ENCODE peak calls at places on chromosome 2, in eight cellular contexts. U is A549, A is GM23338, T is SK-N-SH, F is HCT116, Z is K562, X is GM12878, Y is HepG2. D is an unnamed sample.

GRCh38 chr2:241864168-241864896 is 5.2 kb upstream of the RTP5 start:
- DNase-seq in U (no peak), A (no peak), T (no peak), F (no peak), Z (no peak), X (no peak), Y (no peak), D (no peak)

GRCh38 chr2:187174582-187174981 is 273.5 kb downstream of the CALCRL start:
- DNase-seq in U (no peak), A (peak; percentile 24), T (peak; percentile 5), F (no peak), Z (peak; percentile 41), X (no peak), Y (peak; percentile 17), D (no peak)

GRCh38 chr2:221102896-221103688 is 469.0 kb downstream of the EPHA4 start:
- DNase-seq in U (no peak), A (no peak), T (no peak), F (no peak), Z (no peak), X (no peak), Y (no peak), D (no peak)

GRCh38 chr2:22124003-22124402 is 1000.2 kb downstream of the TDRD15 start:
- DNase-seq in U (peak; percentile 18), A (peak; percentile 31), T (no peak), F (no peak), Z (no peak), X (no peak), Y (peak; percentile 10), D (no peak)

GRCh38 chr2:60306231-60306861 is 247.1 kb downstream of the BCL11A start:
- DNase-seq in U (no peak), A (no peak), T (no peak), F (no peak), Z (no peak), X (no peak), Y (no peak), D (no peak)

GRCh38 chr2:153059338-153060052 is 341.1 kb downstream of the ARL6IP6 start:
- DNase-seq in U (peak; percentile 86), A (peak; percentile 78), T (no peak), F (peak; percentile 61), Z (no peak), X (no peak), Y (peak; percentile 56), D (peak; percentile 77)

GRCh38 chr2:230023313-230023712 is 45.4 kb downstream of the SLC16A14 start:
- DNase-seq in U (no peak), A (peak; percentile 28), T (no peak), F (no peak), Z (no peak), X (no peak), Y (no peak), D (no peak)

GRCh38 chr2:81894451-81894990 is 1590.0 kb upstream of the LRRTM1 start:
- DNase-seq in U (no peak), A (no peak), T (no peak), F (no peak), Z (no peak), X (no peak), Y (no peak), D (no peak)

GRCh38 chr2:79980816-79981215 is 323.7 kb downstream of the LRRTM1 start:
- DNase-seq in U (no peak), A (no peak), T (no peak), F (no peak), Z (no peak), X (no peak), Y (no peak), D (no peak)
- TF ChIP-seq REST in U (no peak), A (no peak), T (no peak), F (no peak), Z (no peak), X (no peak), Y (no peak), D (no peak)

GRCh38 chr2:240566203-240567136 is 1.8 kb upstream of the RNPEPL1 start:
- DNase-seq in U (peak; percentile 91), A (peak; percentile 84), T (peak; percentile 92), F (peak; percentile 81), Z (peak; percentile 93), X (peak; percentile 57), Y (peak; percentile 92), D (no peak)
- H3K4me1 ChIP-seq in U (peaks cover 53% of the 10 kb centered on the region), A (peaks cover 11% of the 10 kb centered on the region), T (peaks cover 42% of the 10 kb centered on the region), F (peaks cover 51% of the 10 kb centered on the region), Z (peaks cover 40% of the 10 kb centered on the region), X (peaks cover 51% of the 10 kb centered on the region), Y (peaks cover 57% of the 10 kb centered on the region), D (peaks cover 38% of the 10 kb centered on the region)

DNA sequence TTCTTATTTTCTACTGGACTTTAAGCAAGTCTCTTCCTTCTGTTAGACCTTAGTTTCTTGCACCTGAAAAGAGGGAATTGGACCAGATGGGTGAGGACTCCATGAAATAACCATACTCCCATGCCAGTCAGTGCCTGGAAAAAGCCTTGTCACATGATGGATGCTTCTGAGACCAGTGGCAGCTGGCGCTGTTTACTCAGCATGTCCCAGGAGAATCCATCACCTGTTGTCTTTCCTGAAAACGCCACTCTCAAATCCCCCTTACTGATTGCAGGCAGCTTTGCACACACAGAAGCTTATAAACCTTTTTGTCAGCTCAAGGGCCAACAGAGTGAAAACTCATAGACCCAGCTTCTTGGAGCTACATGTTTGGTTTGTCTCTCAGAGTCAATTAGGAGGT is 117.6 kb downstream of the POLE4 start:
- DNase-seq in U (no peak), A (no peak), T (no peak), F (no peak), Z (no peak), X (no peak), Y (no peak), D (no peak)
- TF ChIP-seq REST in U (no peak), A (no peak), T (no peak), F (no peak), Z (no peak), X (no peak), Y (no peak), D (no peak)

GRCh38 chr2:213080969-213081617 is 70.3 kb downstream of the IKZF2 start:
- DNase-seq in U (no peak), A (no peak), T (no peak), F (no peak), Z (no peak), X (no peak), Y (no peak), D (no peak)
- H3K4me1 ChIP-seq in U (peaks cover 3% of the 10 kb centered on the region), A (peaks cover 8% of the 10 kb centered on the region), T (no peaks in the 10 kb centered on the region), F (no peaks in the 10 kb centered on the region), Z (no peaks in the 10 kb centered on the region), X (no peaks in the 10 kb centered on the region), Y (no peaks in the 10 kb centered on the region), D (no peaks in the 10 kb centered on the region)

GRCh38 chr2:239184968-239185903 is 215.6 kb downstream of the HDAC4 start:
- DNase-seq in U (no peak), A (no peak), T (no peak), F (no peak), Z (no peak), X (no peak), Y (no peak), D (no peak)

GRCh38 chr2:239186958-239187357 is 213.9 kb downstream of the HDAC4 start:
- DNase-seq in U (no peak), A (no peak), T (no peak), F (no peak), Z (no peak), X (no peak), Y (no peak), D (no peak)

GRCh38 chr2:239188536-239188935 is 212.3 kb downstream of the HDAC4 start:
- DNase-seq in U (no peak), A (no peak), T (no peak), F (no peak), Z (no peak), X (no peak), Y (no peak), D (no peak)

GRCh38 chr2:239187464-239188253 is 213.2 kb downstream of the HDAC4 start:
- DNase-seq in U (no peak), A (no peak), T (no peak), F (no peak), Z (no peak), X (no peak), Y (no peak), D (no peak)

GRCh38 chr2:239186516-239186915 is 214.3 kb downstream of the HDAC4 start:
- DNase-seq in U (no peak), A (no peak), T (no peak), F (no peak), Z (no peak), X (no peak), Y (no peak), D (no peak)
- TF ChIP-seq REST in U (no peak), A (no peak), T (no peak), F (no peak), Z (no peak), X (no peak), Y (no peak), D (no peak)

DNA sequence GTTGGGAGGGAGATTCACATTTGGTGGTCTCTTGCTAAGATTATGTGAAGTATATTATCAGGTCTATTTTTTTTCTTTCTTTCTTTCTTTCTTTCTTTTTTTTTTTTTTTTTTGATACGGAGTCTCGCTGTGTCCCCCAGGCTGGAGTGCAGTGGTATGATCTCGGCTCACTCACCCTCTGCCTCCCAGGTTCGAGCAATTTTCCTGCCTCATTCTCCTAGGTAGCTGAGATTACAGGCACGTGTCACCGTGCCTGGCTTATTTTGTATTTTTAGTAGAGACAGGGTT is 9.8 kb downstream of the TET3 start:
- DNase-seq in U (no peak), A (no peak), T (no peak), F (no peak), Z (no peak), X (no peak), Y (no peak), D (no peak)
- H3K4me1 ChIP-seq in U (peaks cover 16% of the 10 kb centered on the region), A (peaks cover 16% of the 10 kb centered on the region), T (no peaks in the 10 kb centered on the region), F (peaks cover 8% of the 10 kb centered on the region), Z (peaks cover 22% of the 10 kb centered on the region), X (peaks cover 33% of the 10 kb centered on the region), Y (peaks cover 20% of the 10 kb centered on the region), D (no peaks in the 10 kb centered on the region)